ENCODE peak calls at places on chromosome 12, in eight cellular contexts. H is choroid plexus epithelial cell, G is osteocyte, P is transverse colon, V is endothelial cell, U is mesothelial cell of epicardium, K is cardiac fibroblast, X is GM12865. F is an unnamed sample.

GRCh38 chr12:6044082-6044481 is 80.4 kb downstream of the VWF start:
- DNase-seq in K (no peak), X (no peak), G (peak), U (no peak), H (no peak), P (no peak), V (no peak), F (peak)

GRCh38 chr12:59372971-59373370 is 222.9 kb upstream of the SLC16A7 start:
- DNase-seq in P (no peak), G (no peak), U (no peak), K (peak), V (peak), X (peak), H (peak), F (peak)

GRCh38 chr12:40727774-40728483 is 35.7 kb downstream of the CNTN1 start:
- DNase-seq in H (no peak), V (no peak), P (no peak), G (no peak), K (no peak), U (no peak), X (no peak), F (no peak)

GRCh38 chr12:52355181-52355580 is 12.1 kb downstream of the KRT85 start:
- DNase-seq in K (no peak), V (no peak), H (no peak), P (no peak), U (no peak), G (peak), X (no peak), F (no peak)

GRCh38 chr12:95763809-95764253 is 26.7 kb downstream of the NTN4 start:
- DNase-seq in X (no peak), G (no peak), H (peak), P (no peak), K (peak), U (no peak), V (no peak), F (peak)

GRCh38 chr12:126772171-126772864 is 1494.7 kb upstream of the TMEM132C start:
- DNase-seq in U (no peak), P (peak), V (no peak), K (no peak), G (no peak), H (peak), X (peak), F (peak)

GRCh38 chr12:124053855-124054254 is 80.8 kb downstream of the ZNF664 start:
- DNase-seq in V (peak), H (peak), U (peak), G (no peak), P (peak), K (peak), X (peak), F (no peak)

GRCh38 chr12:10184261-10184843 is 5.5 kb downstream of the TMEM52B start:
- DNase-seq in U (no peak), K (peak), V (no peak), G (no peak), H (peak), X (no peak), P (no peak), F (peak)

GRCh38 chr12:23253191-23253590 is 628.2 kb downstream of the ETNK1 start:
- DNase-seq in G (no peak), X (no peak), U (no peak), V (no peak), P (no peak), K (no peak), H (no peak), F (no peak)

GRCh38 chr12:105414088-105414487 is 83.6 kb downstream of the C12orf75 start:
- DNase-seq in U (no peak), H (no peak), P (no peak), G (no peak), K (no peak), V (no peak), X (no peak), F (no peak)

GRCh38 chr12:31342314-31342713 is 16.4 kb upstream of the SINHCAF start:
- DNase-seq in H (peak), K (no peak), X (no peak), U (no peak), P (no peak), G (no peak), V (no peak), F (no peak)

GRCh38 chr12:31337952-31338351 is 12.0 kb upstream of the SINHCAF start:
- DNase-seq in P (no peak), X (no peak), G (no peak), U (no peak), V (no peak), K (no peak), H (no peak), F (no peak)

GRCh38 chr12:31339831-31340622 is 14.1 kb upstream of the SINHCAF start:
- DNase-seq in V (no peak), P (no peak), K (no peak), X (no peak), U (no peak), G (no peak), H (no peak), F (no peak)

GRCh38 chr12:31346211-31346610 is 20.3 kb upstream of the SINHCAF start:
- DNase-seq in K (no peak), H (no peak), V (no peak), X (no peak), P (no peak), G (no peak), U (no peak), F (no peak)

DNA sequence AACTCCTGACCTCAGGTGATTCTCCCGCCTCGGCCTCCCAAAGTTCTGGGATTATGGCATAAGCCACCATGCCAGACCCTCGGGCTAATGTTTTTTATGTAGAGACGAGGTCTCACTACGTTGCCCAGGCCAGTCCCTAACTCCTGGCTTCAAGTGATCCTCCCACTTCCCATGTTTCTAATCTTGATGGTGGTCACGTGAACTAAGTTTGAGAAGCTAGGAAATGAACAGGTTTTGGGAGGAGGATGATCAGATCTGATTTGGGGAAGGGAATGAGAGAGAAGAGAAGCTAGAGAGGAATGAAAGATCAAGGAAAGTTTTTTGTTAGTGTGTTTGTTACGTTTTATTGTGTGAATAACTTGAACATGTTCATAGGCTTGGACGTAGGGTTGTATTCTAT is 17.2 kb upstream of the SINHCAF start:
- DNase-seq in P (no peak), U (no peak), K (no peak), X (no peak), H (no peak), G (no peak), V (no peak), F (no peak)
- TF ChIP-seq CTCF in P (no peak), U (no peak), K (no peak), X (no peak), H (no peak), G (no peak), V (no peak), F (no peak)

GRCh38 chr12:49066120-49066519 is 3.7 kb downstream of the RHEBL1 start:
- DNase-seq in U (no peak), V (no peak), K (no peak), X (no peak), H (no peak), P (no peak), G (no peak), F (no peak)

GRCh38 chr12:49068879-49069506 is 786 bp downstream of the RHEBL1 start:
- DNase-seq in V (no peak), K (no peak), P (no peak), G (no peak), H (no peak), U (no peak), X (no peak), F (no peak)

GRCh38 chr12:49070971-49071370 is 1.2 kb upstream of the RHEBL1 start:
- DNase-seq in K (no peak), V (no peak), H (no peak), X (no peak), U (no peak), P (no peak), G (no peak), F (no peak)

GRCh38 chr12:49064767-49065152 is 4.2 kb upstream of the KMT2D start:
- DNase-seq in U (no peak), V (no peak), P (no peak), H (no peak), K (no peak), G (no peak), X (no peak), F (no peak)

GRCh38 chr12:49069507-49070346 is at the start of gene RHEBL1:
- DNase-seq in K (peak), P (peak), U (peak), X (peak), H (peak), V (peak), G (peak), F (peak)
- TF ChIP-seq CTCF in K (peak), P (peak), U (no peak), X (peak), H (peak), V (no peak), G (no peak), F (no peak)

GRCh38 chr12:114695305-114695592 is 11.3 kb upstream of the TBX3 start:
- DNase-seq in P (no peak), K (no peak), G (no peak), U (no peak), H (no peak), X (no peak), V (no peak), F (no peak)

GRCh38 chr12:114692558-114693531 is 8.9 kb upstream of the TBX3 start:
- DNase-seq in V (no peak), K (no peak), U (no peak), P (no peak), G (no peak), H (no peak), X (no peak), F (no peak)

GRCh38 chr12:114694436-114695304 is 10.7 kb upstream of the TBX3 start:
- DNase-seq in G (no peak), P (no peak), H (no peak), X (no peak), V (no peak), K (no peak), U (no peak), F (no peak)

GRCh38 chr12:114691810-114692557 is 8.0 kb upstream of the TBX3 start:
- DNase-seq in H (no peak), V (no peak), X (no peak), K (no peak), P (no peak), G (no peak), U (no peak), F (no peak)

GRCh38 chr12:114693532-114693931 is 9.6 kb upstream of the TBX3 start:
- DNase-seq in G (no peak), K (no peak), V (no peak), P (no peak), X (no peak), U (no peak), H (no peak), F (no peak)
- TF ChIP-seq CTCF in G (no peak), K (no peak), V (no peak), P (no peak), X (no peak), U (no peak), H (no peak), F (no peak)

GRCh38 chr12:112806721-112807120 is 15.2 kb downstream of the RPH3A start:
- DNase-seq in P (no peak), K (no peak), V (no peak), X (no peak), H (no peak), G (no peak), U (no peak), F (no peak)

GRCh38 chr12:112800183-112800582 is 8.6 kb downstream of the RPH3A start:
- DNase-seq in G (no peak), P (no peak), K (no peak), X (no peak), V (no peak), U (no peak), H (no peak), F (no peak)

GRCh38 chr12:112807452-112807851 is 15.9 kb downstream of the RPH3A start:
- DNase-seq in H (no peak), G (no peak), U (no peak), X (no peak), K (no peak), P (no peak), V (no peak), F (no peak)

GRCh38 chr12:112801055-112801454 is 9.5 kb downstream of the RPH3A start:
- DNase-seq in G (no peak), X (no peak), P (no peak), K (no peak), U (no peak), V (no peak), H (no peak), F (no peak)

DNA sequence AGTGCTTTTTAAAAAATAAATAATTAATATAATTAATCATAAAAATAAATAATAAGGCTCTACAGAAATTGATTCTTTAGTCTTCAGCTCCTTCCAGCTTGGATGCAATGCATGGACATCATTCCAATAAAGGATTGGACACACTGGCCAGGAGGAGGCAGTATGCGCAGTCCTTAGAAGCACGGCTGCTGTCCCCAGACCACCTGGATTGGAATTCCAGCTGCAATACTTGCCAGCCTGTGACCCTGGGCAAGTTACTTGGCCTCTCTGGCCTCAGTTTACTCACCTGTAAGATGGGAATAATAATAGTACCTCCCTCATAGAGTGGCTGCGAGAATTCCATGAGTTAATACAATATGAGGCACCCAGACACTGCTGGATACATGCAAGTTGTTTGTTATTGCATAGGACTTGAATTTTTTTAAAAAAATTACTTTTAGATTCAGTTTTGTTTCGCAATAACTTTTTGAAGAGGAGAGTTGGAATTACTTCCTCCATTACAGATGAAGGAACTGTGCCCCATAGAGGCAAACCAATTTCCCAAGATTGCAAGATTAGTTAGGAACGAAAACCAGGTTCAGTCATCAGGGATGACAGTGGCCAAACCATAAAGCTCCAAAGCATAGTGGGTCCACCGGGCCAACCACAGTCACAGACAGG is 12.2 kb downstream of the RPH3A start:
- DNase-seq in X (no peak), V (no peak), P (no peak), H (no peak), G (no peak), U (no peak), K (no peak), F (no peak)
- TF ChIP-seq CTCF in X (no peak), V (no peak), P (no peak), H (peak), G (no peak), U (no peak), K (no peak), F (no peak)

DNA sequence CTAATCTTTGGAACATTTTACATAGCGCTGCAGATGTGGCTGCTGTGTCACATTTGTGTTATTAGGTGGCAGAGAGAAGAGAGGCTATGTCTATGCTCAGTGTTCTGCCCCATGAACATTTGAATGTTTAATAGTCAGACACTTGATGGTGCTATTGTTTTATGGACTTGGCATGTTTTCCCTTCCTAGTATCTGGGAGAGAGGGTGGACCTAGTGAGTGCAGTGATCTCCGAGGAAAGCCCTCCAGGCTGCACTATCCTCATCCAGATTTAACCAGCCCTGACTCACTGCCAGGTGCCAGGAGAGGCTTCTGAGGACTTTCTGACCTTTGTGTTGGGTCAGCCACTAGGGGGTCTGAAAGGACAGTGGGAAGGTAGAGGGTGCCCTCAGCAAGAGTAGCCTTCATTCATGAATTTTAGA is 24.3 kb downstream of the ZFC3H1 start:
- DNase-seq in V (peak), K (no peak), P (no peak), H (no peak), U (no peak), G (no peak), X (peak), F (peak)
- TF ChIP-seq CTCF in V (no peak), K (peak), P (no peak), H (peak), U (no peak), G (no peak), X (peak), F (no peak)

GRCh38 chr12:71754461-71755145 is at the start of gene RAB21:
- DNase-seq in P (peak), U (peak), K (peak), V (peak), H (peak), X (peak), G (peak), F (peak)
- TF ChIP-seq CTCF in P (peak), U (no peak), K (peak), V (no peak), H (peak), X (no peak), G (peak), F (no peak)

DNA sequence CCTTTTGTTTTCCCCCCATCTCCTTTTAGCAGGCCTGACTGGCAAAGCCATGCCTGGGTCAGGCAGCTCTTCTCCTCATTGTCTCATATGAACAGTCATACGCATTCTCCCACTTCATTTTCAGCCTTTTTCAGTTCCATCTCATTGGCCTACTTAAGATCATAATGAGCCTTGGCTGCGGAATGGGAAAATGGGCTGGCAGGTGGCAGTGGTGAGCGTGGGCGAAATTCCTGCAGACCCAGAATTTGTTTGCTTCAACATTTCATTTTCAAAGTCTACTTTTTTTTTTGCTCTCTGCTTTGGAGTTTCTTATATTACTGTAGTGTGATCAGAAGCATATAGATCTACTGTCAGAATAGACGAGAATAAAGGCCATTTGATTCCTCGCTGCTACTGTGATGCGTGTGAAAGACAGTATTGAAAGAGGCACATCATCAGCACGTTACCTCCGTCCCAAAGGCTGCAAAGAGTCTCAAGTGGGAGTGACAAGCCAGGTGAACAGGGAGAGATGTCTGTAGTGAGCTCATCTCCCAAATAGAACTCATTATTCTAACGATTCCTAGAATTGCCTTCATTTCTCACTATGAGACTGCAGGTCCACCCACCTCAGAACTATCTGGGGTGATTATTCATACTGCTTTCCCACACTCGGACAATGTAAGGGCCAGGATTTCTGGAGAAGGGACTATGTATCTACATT is 73.7 kb downstream of the TBK1 start:
- DNase-seq in U (no peak), X (no peak), K (no peak), V (no peak), G (no peak), P (no peak), H (no peak), F (no peak)
- TF ChIP-seq CTCF in U (no peak), X (no peak), K (no peak), V (no peak), G (no peak), P (no peak), H (no peak), F (no peak)

DNA sequence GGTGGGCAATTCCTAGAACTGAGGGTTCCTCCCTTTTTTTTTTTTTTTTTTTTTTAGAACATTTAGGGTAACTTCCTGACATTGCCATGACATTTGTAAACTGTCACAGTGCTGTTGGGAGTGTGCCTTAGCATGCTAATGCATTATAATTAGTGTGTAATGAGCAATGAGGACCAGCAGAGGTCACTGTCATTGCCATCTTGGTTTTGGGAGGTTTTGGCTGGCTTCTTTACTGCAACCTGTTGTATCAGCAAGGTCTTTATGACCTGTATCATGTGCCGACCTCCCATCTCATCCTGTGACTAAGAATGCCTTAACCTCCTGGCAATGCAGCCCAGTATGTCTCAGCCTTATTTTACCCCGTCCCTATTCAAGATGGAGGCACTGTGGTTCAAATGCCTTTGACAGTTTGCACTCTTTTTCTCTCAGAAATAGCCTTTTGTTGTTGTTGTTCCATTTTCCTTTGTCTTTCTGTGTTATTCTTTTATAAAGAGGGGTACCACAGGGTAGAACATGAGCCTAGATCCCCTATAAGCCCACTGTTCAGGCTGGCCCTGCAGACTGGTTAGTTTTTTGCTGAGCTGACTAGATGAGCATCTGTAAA is 75.6 kb upstream of the DCD start:
- DNase-seq in K (peak), P (no peak), U (no peak), V (peak), X (peak), H (peak), G (no peak), F (peak)
- TF ChIP-seq CTCF in K (peak), P (peak), U (no peak), V (peak), X (peak), H (peak), G (peak), F (peak)

F was measured in MCF 10A.